ENCODE peak calls at places on chromosomes 3 and 15, in five cellular contexts. I, Q, L, X and K are unnamed samples. For H3K36me3 and H3K9me3, the result is how much of the 10 kb centered on the place peaks cover.

GRCh38 chr15:64842099-64842940 is 605 bp downstream of the PLEKHO2 start:
- DNase-seq in L (peak), Q (peak), X (no peak), I (no peak), K (no peak)

GRCh38 chr3:40628984-40629383 is 104.2 kb downstream of the ZNF621 start:
- DNase-seq in X (no peak), I (no peak), L (no peak), Q (no peak), K (no peak)

GRCh38 chr3:149011676-149012075 is 20.3 kb downstream of the GYG1 start:
- DNase-seq in L (no peak), Q (no peak), X (no peak), I (no peak), K (peak)

GRCh38 chr15:98561169-98561941 is 87.0 kb upstream of the IGF1R start:
- DNase-seq in L (no peak), I (no peak), X (no peak), Q (no peak), K (no peak)

GRCh38 chr3:193095366-193095765 is 145.7 kb upstream of the PLAAT1 start:
- DNase-seq in X (no peak), Q (no peak), L (peak), I (no peak), K (no peak)

GRCh38 chr3:94416768-94417167 is 353.9 kb downstream of the NSUN3 start:
- DNase-seq in I (no peak), Q (no peak), X (no peak), L (no peak), K (no peak)

GRCh38 chr3:79019137-79019923 is 748.5 kb downstream of the ROBO1 start:
- DNase-seq in I (peak), X (peak), Q (peak), L (peak), K (peak)

GRCh38 chr3:157794771-157795170 is 291.6 kb upstream of the VEPH1 start:
- DNase-seq in X (no peak), Q (no peak), I (no peak), L (no peak), K (no peak)

GRCh38 chr3:71067977-71068376 is 515.6 kb downstream of the FOXP1 start:
- DNase-seq in Q (no peak), I (no peak), L (no peak), X (no peak), K (no peak)

GRCh38 chr15:92538115-92538514 is 117.5 kb downstream of the FAM174B start:
- DNase-seq in L (no peak), X (no peak), I (no peak), Q (no peak), K (no peak)

GRCh38 chr15:42289166-42289565 is 15.9 kb upstream of the TMEM87A start:
- DNase-seq in I (no peak), Q (no peak), L (no peak), X (no peak), K (no peak)

GRCh38 chr3:38004415-38005075 is 14.0 kb downstream of the VILL start:
- DNase-seq in X (peak), I (no peak), L (no peak), Q (peak), K (peak)

GRCh38 chr3:11564577-11565001 is 79.1 kb downstream of the VGLL4 start:
- DNase-seq in I (no peak), L (peak), X (no peak), Q (no peak), K (no peak)

GRCh38 chr15:48565560-48566482 is 79.7 kb downstream of the FBN1 start:
- DNase-seq in Q (no peak), X (no peak), L (no peak), I (no peak), K (no peak)

GRCh38 chr3:49424816-49425215 is 2.5 kb upstream of the AMT start:
- DNase-seq in L (peak), Q (no peak), X (no peak), I (no peak), K (no peak)

GRCh38 chr3:49417516-49418120 is 4.7 kb downstream of the AMT start:
- DNase-seq in X (no peak), L (no peak), I (no peak), Q (no peak), K (no peak)

GRCh38 chr3:49422379-49423248 is at the start of gene AMT:
- DNase-seq in Q (peak), I (no peak), X (peak), L (peak), K (peak)

GRCh38 chr3:49416867-49417266 is 4.6 kb downstream of the TCTA start:
- DNase-seq in L (no peak), X (no peak), I (no peak), Q (no peak), K (no peak)

DNA sequence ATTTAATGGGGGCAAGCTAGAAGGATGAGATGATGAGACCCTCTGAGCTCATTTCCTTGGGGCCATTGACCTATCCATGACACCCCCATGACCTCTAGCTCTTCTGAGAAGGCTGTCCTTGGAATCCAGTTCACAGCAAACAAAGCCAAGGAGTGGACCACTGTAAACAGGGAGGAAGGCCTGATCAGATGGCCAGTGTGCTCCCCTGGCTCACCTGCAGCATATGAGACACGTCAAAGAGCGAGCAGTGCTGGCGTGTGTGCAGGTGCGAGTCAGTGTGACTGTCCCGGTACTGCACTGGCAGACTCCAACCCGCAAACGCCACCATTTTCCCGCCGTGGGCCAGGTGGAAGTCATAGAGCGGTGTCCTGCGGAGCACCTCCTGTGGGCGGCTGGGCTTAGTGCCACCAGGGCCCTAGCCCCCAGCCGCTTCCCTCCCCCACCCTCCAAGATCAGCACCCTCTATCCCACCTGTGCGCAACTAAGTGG is 339 bp downstream of the AMT start:
- DNase-seq in Q (no peak), X (peak), I (no peak), L (peak), K (no peak)
- H3K36me3 ChIP-seq in Q (under half), X (under half), I (under half), L (half or more), K (under half)

GRCh38 chr3:14178247-14179113 is at the start of the genes LSM3 and XPC:
- DNase-seq in L (peak), X (peak), I (peak), Q (peak), K (peak)
- H3K9me3 ChIP-seq in L (under half), X (under half), I (under half), Q (under half), K (under half)

DNA sequence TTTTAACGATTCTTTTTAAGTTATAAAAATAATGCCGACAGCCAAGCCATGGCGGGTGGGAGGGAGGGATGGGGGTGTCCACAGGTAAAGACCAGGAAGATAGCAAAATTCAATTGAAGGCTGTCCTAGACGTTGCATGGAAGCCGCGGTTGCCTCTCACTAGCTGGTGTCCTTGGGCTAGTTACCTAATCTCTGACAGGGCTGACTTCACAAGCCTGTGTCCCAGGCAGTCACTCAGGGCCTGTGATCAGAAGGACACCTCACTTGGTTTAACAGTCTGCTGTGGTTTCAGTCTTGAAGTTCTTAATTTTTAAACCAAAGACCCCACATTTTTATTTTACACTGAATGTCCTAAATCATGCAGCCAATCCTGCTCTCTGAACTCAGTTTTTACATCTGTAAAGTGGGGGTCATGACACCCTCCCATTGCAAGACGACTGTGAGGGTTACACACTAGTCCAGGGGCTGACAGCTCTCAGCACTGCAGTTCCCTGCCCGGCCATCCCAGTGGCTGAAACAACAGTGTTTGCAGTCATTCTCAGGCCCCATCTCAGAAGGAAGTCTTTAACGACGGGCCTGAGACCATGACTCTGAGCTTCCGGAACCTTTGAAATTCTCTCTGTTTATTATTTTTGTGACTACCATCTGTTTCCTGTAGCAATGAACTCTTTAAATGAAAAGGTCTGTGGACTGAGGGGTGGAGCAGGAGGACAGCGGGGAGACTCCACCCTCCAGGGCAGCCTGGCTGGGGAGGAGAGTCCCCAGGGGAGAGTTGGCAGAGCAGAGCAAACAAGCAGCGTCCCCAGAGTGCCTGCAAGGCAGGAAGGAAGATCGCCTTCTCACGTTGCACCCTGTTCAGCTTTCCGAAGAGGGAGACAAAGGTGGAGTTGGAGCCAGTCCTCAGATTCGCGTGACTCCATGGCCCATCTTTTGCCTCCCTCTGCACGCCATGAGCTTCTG is 525.4 kb upstream of the PROK2 start:
- DNase-seq in I (no peak), X (no peak), Q (no peak), L (no peak), K (peak)
- H3K4me3 ChIP-seq in I (no peak), X (no peak), Q (no peak), L (no peak), K (no peak)

GRCh38 chr15:70088427-70088826 is 9.3 kb downstream of the TLE3 start:
- DNase-seq in I (no peak), Q (no peak), X (no peak), L (peak), K (no peak)
- H3K36me3 ChIP-seq in I (under half), Q (half or more), X (half or more), L (half or more), K (under half)

DNA sequence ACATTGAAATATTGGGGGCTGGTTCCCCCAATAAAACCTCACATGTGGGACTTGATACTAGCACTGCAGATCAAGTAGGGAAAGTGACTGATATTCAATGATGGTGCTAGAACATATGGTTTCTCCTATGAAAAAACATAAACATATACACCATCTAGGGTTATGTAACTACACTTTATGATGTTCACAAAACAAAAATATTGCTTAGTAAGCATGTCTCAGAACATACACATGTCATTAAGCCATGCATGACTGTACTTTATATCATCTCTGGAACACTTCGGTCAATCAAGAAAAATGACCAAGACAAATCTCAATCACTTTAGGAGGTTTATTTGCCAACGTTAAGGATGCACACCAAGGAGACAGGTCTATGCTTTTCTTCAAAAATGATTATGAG is 57.4 kb downstream of the ZNF717 start:
- DNase-seq in X (no peak), I (no peak), L (no peak), Q (no peak), K (no peak)
- H3K9me3 ChIP-seq in X (half or more), I (half or more), L (half or more), Q (half or more), K (half or more)

GRCh38 chr3:147390589-147391569 is 15.5 kb downstream of the ZIC4 start:
- DNase-seq in Q (peak), L (no peak), X (no peak), I (no peak), K (no peak)

GRCh38 chr3:147392083-147392916 is 14.0 kb downstream of the ZIC4 start:
- DNase-seq in X (no peak), L (no peak), Q (peak), I (no peak), K (no peak)

GRCh38 chr3:147389265-147390175 is 16.8 kb downstream of the ZIC4 start:
- DNase-seq in X (no peak), L (no peak), Q (peak), I (no peak), K (no peak)

GRCh38 chr3:147393261-147393964 is 12.9 kb downstream of the ZIC4 start:
- DNase-seq in I (no peak), X (no peak), Q (peak), L (no peak), K (no peak)

GRCh38 chr3:147391726-147392082 is 14.6 kb downstream of the ZIC4 start:
- DNase-seq in I (no peak), Q (no peak), X (no peak), L (no peak), K (no peak)
- H3K4me3 ChIP-seq in I (peak), Q (peak), X (peak), L (peak), K (peak)

GRCh38 chr15:28274211-28274610 is 47.8 kb downstream of the HERC2 start:
- DNase-seq in L (no peak), I (no peak), Q (no peak), X (no peak), K (no peak)
- H3K36me3 ChIP-seq in L (half or more), I (half or more), Q (half or more), X (half or more), K (under half)

GRCh38 chr3:147412917-147413711 is 3.9 kb downstream of the ZIC1 start:
- DNase-seq in Q (peak), I (no peak), L (no peak), X (no peak), K (no peak)

GRCh38 chr3:147413712-147414325 is 4.7 kb downstream of the ZIC1 start:
- DNase-seq in I (no peak), L (no peak), Q (peak), X (no peak), K (no peak)

GRCh38 chr3:147415337-147415736 is 6.2 kb downstream of the ZIC1 start:
- DNase-seq in Q (peak), L (no peak), I (no peak), X (no peak), K (no peak)

GRCh38 chr3:147415819-147416218 is 6.7 kb downstream of the ZIC1 start:
- DNase-seq in I (no peak), Q (no peak), X (no peak), L (no peak), K (no peak)

DNA sequence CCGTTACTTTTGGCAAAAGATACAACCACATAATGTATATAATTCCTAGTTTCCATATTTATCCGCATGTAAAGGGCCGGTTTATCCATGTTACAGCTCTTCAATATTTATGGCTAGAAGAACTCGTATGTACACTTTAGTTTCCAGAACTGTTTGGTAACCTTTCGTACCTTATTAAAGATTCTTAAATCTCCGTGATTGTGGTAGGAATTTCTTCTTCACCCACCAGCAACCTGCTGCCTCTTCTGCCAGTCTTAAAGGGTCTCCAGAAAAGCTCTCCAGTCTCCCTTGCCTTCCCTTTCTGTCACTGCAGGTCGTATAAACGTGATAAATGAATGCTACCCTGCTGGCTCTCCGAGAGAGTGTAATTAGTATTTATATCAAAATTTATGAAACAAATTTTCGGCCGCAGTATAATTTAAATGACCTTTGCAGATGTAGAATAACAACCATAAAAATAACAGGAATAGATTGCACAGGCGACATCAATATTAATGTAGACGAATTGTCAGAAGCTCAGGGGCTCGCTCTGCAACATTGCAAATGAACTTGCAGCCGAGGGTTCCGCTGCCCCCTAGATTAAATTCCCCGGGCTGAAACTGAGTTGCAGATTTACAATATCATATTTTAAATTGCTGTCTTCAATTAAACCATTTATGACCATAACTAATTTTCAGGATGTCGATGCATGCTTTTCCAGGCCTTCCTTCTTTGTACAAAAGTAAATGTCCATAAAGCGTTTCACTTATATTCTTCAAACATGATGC is 5.4 kb downstream of the ZIC1 start:
- DNase-seq in Q (no peak), I (no peak), L (no peak), X (no peak), K (no peak)
- H3K9me3 ChIP-seq in Q (under half), I (under half), L (under half), X (under half), K (under half)

DNA sequence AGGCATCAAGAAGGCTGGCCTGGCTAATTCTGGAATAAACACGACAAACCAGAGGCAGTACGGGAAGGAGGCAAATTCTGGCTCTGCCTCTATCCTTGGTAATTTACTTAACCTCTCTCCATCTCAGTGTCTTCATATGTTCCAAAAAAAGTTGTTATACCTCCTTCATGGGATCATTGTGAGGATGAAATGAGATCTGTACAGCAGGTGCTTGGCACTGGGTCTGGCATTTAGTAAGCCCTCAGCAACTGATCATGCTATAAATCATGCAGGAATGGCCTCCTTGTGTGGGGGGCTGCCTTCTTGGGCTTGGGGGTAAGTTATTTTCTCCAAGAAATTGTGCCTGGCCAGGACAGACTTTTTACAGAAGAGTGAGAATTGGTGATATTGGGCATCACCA is 38.3 kb upstream of the TRA2B start:
- DNase-seq in L (no peak), I (no peak), X (no peak), Q (no peak), K (no peak)
- H3K4me3 ChIP-seq in L (no peak), I (no peak), X (no peak), Q (no peak), K (no peak)